ENCODE peak calls at places on chromosomes 6 and 20, in four cellular contexts. G is K562, U is HepG2, M is GM12878. V is an unnamed sample.

GRCh38 chr6:32568561-32568960 is 21.1 kb downstream of the HLA-DRB1 start:
- DNase-seq in G (no peak), U (no peak), M (no peak), V (no peak)

GRCh38 chr6:155519339-155519738 is 63.7 kb upstream of the NOX3 start:
- DNase-seq in G (no peak), U (peak), M (no peak), V (no peak)

GRCh38 chr6:24439858-24440539 is 37.3 kb downstream of the MRS2 start:
- DNase-seq in G (no peak), U (no peak), M (no peak), V (no peak)

GRCh38 chr6:7243188-7243942 is 69.6 kb downstream of the SSR1 start:
- DNase-seq in G (peak), U (peak), M (no peak), V (peak)

GRCh38 chr20:4441871-4442270 is 279.8 kb upstream of the PRND start:
- DNase-seq in G (no peak), U (no peak), M (no peak), V (no peak)

GRCh38 chr6:169539176-169539897 is 162.5 kb downstream of the WDR27 start:
- DNase-seq in G (no peak), U (no peak), M (no peak), V (no peak)

GRCh38 chr6:113381957-113382356 is 475.2 kb upstream of the MARCKS start:
- DNase-seq in G (no peak), U (no peak), M (peak), V (peak)

GRCh38 chr6:56370591-56371198 is 123.3 kb upstream of the COL21A1 start:
- DNase-seq in G (no peak), U (peak), M (peak), V (peak)

GRCh38 chr20:3240776-3241363 is 1.9 kb upstream of the SLC4A11 start:
- DNase-seq in G (no peak), U (no peak), M (no peak), V (no peak)

GRCh38 chr6:55679503-55679902 is 100.5 kb upstream of the HMGCLL1 start:
- DNase-seq in G (no peak), U (no peak), M (no peak), V (no peak)

GRCh38 chr20:38109025-38109541 is 56.0 kb downstream of the TGM2 start:
- DNase-seq in G (no peak), U (no peak), M (no peak), V (peak)

GRCh38 chr6:144083172-144083571 is 12.2 kb downstream of the SF3B5 start:
- DNase-seq in G (no peak), U (no peak), M (no peak), V (no peak)

GRCh38 chr6:680204-680603 is 12.7 kb downstream of the EXOC2 start:
- DNase-seq in G (no peak), U (no peak), M (no peak), V (no peak)

GRCh38 chr6:123105561-123105960 is 109.5 kb downstream of the CLVS2 start:
- DNase-seq in G (no peak), U (no peak), M (no peak), V (no peak)

GRCh38 chr6:80690611-80691090 is 584.2 kb downstream of the BCKDHB start:
- DNase-seq in G (no peak), U (no peak), M (no peak), V (no peak)

GRCh38 chr6:30836431-30836866 is 47.9 kb upstream of the DDR1 start:
- DNase-seq in G (no peak), U (no peak), M (no peak), V (no peak)

GRCh38 chr6:75220365-75220764 is 14.5 kb upstream of the COL12A1 start:
- DNase-seq in G (no peak), U (no peak), M (no peak), V (no peak)

GRCh38 chr6:30793521-30794194 is 49.3 kb upstream of the IER3 start:
- DNase-seq in G (no peak), U (peak), M (peak), V (no peak)

GRCh38 chr6:144576871-144577270 is 291.7 kb downstream of the UTRN start:
- DNase-seq in G (no peak), U (no peak), M (no peak), V (no peak)

GRCh38 chr20:1893721-1894470 is 1.3 kb upstream of the SIRPA start:
- DNase-seq in G (no peak), U (peak), M (no peak), V (no peak)

GRCh38 chr6:85537055-85537494 is 56.6 kb downstream of the SNX14 start:
- DNase-seq in G (no peak), U (no peak), M (no peak), V (peak)

GRCh38 chr20:62685781-62686555 is 22.7 kb upstream of the NTSR1 start:
- DNase-seq in G (peak), U (peak), M (no peak), V (no peak)

GRCh38 chr6:79234150-79235022 is at the start of gene HMGN3:
- DNase-seq in G (peak), U (peak), M (peak), V (peak)

GRCh38 chr20:23061262-23061661 is 11.8 kb upstream of the THBD start:
- DNase-seq in G (no peak), U (no peak), M (no peak), V (no peak)

GRCh38 chr6:134168580-134169223 is 116.3 kb upstream of the SLC2A12 start:
- DNase-seq in G (no peak), U (no peak), M (no peak), V (no peak)

GRCh38 chr6:129243377-129243776 is 360.4 kb downstream of the LAMA2 start:
- DNase-seq in G (no peak), U (no peak), M (no peak), V (no peak)

GRCh38 chr20:36862857-36863668 is 12.9 kb upstream of the TLDC2 start:
- DNase-seq in G (no peak), U (no peak), M (no peak), V (no peak)

GRCh38 chr6:137452331-137452894 is 41.8 kb downstream of the OLIG3 start:
- DNase-seq in G (no peak), U (no peak), M (no peak), V (no peak)

GRCh38 chr20:53920647-53921245 is 149.6 kb downstream of the BCAS1 start:
- DNase-seq in G (no peak), U (no peak), M (no peak), V (no peak)

DNA sequence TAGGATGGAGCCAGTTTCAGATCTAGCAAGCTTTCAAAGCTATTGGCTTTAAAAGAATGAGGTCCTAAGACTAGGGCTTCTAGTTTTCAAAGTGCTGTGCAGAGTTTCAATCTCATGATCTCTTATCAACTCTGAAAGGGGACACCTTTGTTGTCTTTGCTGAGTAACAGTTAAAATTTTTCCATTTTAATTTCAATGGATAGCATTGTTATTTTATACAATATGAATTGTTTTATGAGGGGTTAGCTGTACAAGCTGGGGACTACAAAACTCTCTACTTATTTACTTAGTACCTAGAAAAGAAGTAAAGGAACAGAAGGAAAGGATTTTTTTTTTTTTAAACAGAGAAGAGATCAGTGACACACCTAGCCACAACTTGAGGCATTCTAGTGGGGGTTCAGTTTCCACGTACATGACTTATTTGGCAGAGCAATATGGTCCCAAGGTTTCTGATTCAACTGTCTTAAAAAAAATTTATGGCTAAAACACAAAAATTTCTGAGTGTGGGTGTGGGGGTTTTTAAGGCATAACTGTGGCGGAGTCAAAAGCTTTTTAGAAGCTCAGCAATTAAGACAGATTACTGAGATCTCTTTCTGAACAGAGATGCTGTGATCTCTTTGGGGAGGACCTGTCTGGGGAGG is 46.1 kb upstream of the JAG1 start:
- DNase-seq in G (no peak), U (peak), M (no peak), V (no peak)
- TF ChIP-seq NFIC in G (no peak), U (no peak), M (no peak), V (no peak)

GRCh38 chr6:126548301-126548700 is 208.4 kb downstream of the CENPW start:
- DNase-seq in G (no peak), U (no peak), M (no peak), V (no peak)
- TF ChIP-seq NFIC in G (no peak), U (no peak), M (no peak), V (no peak)

GRCh38 chr20:44571367-44571766 is 11.0 kb upstream of the PKIG start:
- DNase-seq in G (no peak), U (no peak), M (no peak), V (no peak)

GRCh38 chr20:44566811-44567210 is 15.6 kb upstream of the PKIG start:
- DNase-seq in G (no peak), U (no peak), M (no peak), V (no peak)

GRCh38 chr20:44570369-44570768 is 12.0 kb upstream of the PKIG start:
- DNase-seq in G (no peak), U (no peak), M (no peak), V (no peak)

GRCh38 chr20:44561876-44562275 is 20.5 kb upstream of the PKIG start:
- DNase-seq in G (no peak), U (no peak), M (no peak), V (no peak)

DNA sequence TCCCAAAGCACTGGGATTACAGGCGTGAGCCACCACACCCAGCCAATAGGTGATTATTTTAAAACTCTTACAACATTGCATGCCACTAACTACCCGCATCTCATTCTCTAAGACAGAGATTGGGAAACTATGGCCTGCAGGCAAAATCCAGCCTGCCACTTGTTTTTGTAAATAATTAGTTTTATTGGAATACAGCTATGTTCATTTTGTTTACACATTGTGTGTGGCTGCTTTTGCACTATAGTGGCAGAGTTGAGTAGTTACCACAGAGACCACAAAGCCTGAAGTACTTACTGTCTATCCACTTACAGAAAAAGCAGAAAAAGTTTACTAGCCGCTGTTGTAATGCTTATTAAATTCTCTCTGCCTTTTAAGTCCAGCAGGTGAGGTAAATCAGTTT is 16.4 kb upstream of the PKIG start:
- DNase-seq in G (no peak), U (no peak), M (no peak), V (no peak)
- TF ChIP-seq NFIC in G (no peak), U (no peak), M (no peak), V (no peak)

GRCh38 chr20:58229198-58229802 is 847 bp upstream of the ANKRD60 start:
- DNase-seq in G (no peak), U (no peak), M (no peak), V (no peak)

GRCh38 chr20:58228484-58229197 is at the start of gene ANKRD60:
- DNase-seq in G (peak), U (no peak), M (no peak), V (peak)

GRCh38 chr20:58233881-58234528 is 5.6 kb upstream of the ANKRD60 start:
- DNase-seq in G (peak), U (peak), M (no peak), V (peak)

GRCh38 chr20:58233393-58233792 is 4.9 kb upstream of the ANKRD60 start:
- DNase-seq in G (no peak), U (no peak), M (no peak), V (no peak)

GRCh38 chr20:58231678-58232077 is 3.2 kb upstream of the ANKRD60 start:
- DNase-seq in G (no peak), U (peak), M (no peak), V (peak)
- TF ChIP-seq NFIC in G (no peak), U (no peak), M (no peak), V (no peak)

DNA sequence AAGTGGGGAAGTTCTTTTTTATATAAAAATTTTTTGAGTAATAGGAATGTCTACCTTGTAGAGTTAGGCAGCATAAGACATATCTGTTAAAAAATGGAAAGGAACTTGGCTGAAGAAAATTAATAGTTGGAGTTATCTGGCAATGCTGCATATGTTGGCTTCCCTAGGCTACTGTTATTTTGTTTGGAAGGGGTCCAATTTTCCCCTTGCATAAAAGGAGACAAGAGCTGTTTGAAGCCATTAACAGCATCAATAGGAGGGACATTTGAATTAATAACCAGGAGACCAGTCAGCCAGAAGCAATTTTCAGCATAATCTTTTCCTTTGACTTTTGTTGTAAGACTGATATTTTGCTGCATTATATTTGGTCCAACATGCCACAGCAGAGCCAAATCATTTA is 80.9 kb upstream of the TAB2 start:
- DNase-seq in G (no peak), U (no peak), M (no peak), V (peak)
- TF ChIP-seq NFIC in G (no peak), U (no peak), M (no peak), V (peak)

GRCh38 chr6:53528107-53528506 is 16.8 kb downstream of the GCLC start:
- DNase-seq in G (no peak), U (no peak), M (no peak), V (no peak)

GRCh38 chr6:53530346-53530745 is 14.6 kb downstream of the GCLC start:
- DNase-seq in G (no peak), U (no peak), M (no peak), V (no peak)

GRCh38 chr6:53530780-53531386 is 14.0 kb downstream of the GCLC start:
- DNase-seq in G (no peak), U (no peak), M (no peak), V (no peak)

GRCh38 chr6:53527249-53527765 is 17.6 kb downstream of the GCLC start:
- DNase-seq in G (no peak), U (no peak), M (no peak), V (no peak)

GRCh38 chr6:53529324-53530036 is 15.4 kb downstream of the GCLC start:
- DNase-seq in G (no peak), U (no peak), M (no peak), V (no peak)
- TF ChIP-seq NFIC in G (no peak), U (no peak), M (no peak), V (no peak)

GRCh38 chr20:44137210-44137781 is 49.7 kb downstream of the JPH2 start:
- DNase-seq in G (no peak), U (no peak), M (no peak), V (no peak)
- TF ChIP-seq NFIC in G (no peak), U (no peak), M (no peak), V (no peak)